ENCODE peak calls at places on chromosomes 7 and 10, in nine cellular contexts. One of them, this sample, is unnamed.

GRCh38 chr10:3692331-3692860 is 92.6 kb downstream of the KLF6 start:
- DNase-seq in SK-MEL-5: no peak
- DNase-seq in astrocyte of the cerebellum: no peak
- DNase-seq in occipital lobe: no peak
- DNase-seq in NCI-H2081 treated with DMSO at 0.1 percent for 48 hours: no peak
- DNase-seq in NCI-H1105: no peak
- DNase-seq in adrenal gland: peak; percentile 43
- DNase-seq in thoracic aorta: no peak
- DNase-seq in ecto neural progenitor cell: no peak
- DNase-seq in this sample: no peak

GRCh38 chr7:45221266-45221665 is 63.7 kb downstream of the RAMP3 start:
- DNase-seq in SK-MEL-5: no peak
- DNase-seq in NCI-H2081 treated with DMSO at 0.1 percent for 48 hours: no peak
- DNase-seq in thoracic aorta: no peak
- DNase-seq in astrocyte of the cerebellum: no peak
- DNase-seq in occipital lobe: no peak
- DNase-seq in NCI-H1105: no peak
- DNase-seq in adrenal gland: no peak
- DNase-seq in ecto neural progenitor cell: peak; percentile 39
- DNase-seq in this sample: no peak

GRCh38 chr10:58384999-58385783 is at the start of gene TFAM:
- DNase-seq in SK-MEL-5: peak; percentile 90
- DNase-seq in ecto neural progenitor cell: peak; percentile 97
- DNase-seq in NCI-H1105: peak; percentile 82
- DNase-seq in occipital lobe: peak; percentile 93
- DNase-seq in adrenal gland: peak; percentile 95
- DNase-seq in NCI-H2081 treated with DMSO at 0.1 percent for 48 hours: peak; percentile 47
- DNase-seq in astrocyte of the cerebellum: peak; percentile 81
- DNase-seq in thoracic aorta: peak; percentile 82
- DNase-seq in this sample: peak; percentile 97

GRCh38 chr10:109922976-109923921 is at the start of gene XPNPEP1:
- DNase-seq in astrocyte of the cerebellum: peak; percentile 35
- DNase-seq in NCI-H1105: peak; percentile 66
- DNase-seq in adrenal gland: peak; percentile 93
- DNase-seq in SK-MEL-5: peak; percentile 79
- DNase-seq in occipital lobe: peak; percentile 86
- DNase-seq in ecto neural progenitor cell: peak; percentile 84
- DNase-seq in thoracic aorta: peak; percentile 66
- DNase-seq in NCI-H2081 treated with DMSO at 0.1 percent for 48 hours: no peak
- DNase-seq in this sample: peak; percentile 94

GRCh38 chr10:4451512-4451911 is 374.5 kb upstream of the AKR1E2 start:
- DNase-seq in occipital lobe: no peak
- DNase-seq in NCI-H1105: no peak
- DNase-seq in SK-MEL-5: no peak
- DNase-seq in astrocyte of the cerebellum: no peak
- DNase-seq in adrenal gland: no peak
- DNase-seq in ecto neural progenitor cell: no peak
- DNase-seq in NCI-H2081 treated with DMSO at 0.1 percent for 48 hours: no peak
- DNase-seq in thoracic aorta: no peak
- DNase-seq in this sample: no peak

GRCh38 chr7:24477807-24478655 is 95.2 kb upstream of the PALS2 start:
- DNase-seq in SK-MEL-5: no peak
- DNase-seq in astrocyte of the cerebellum: peak; percentile 82
- DNase-seq in ecto neural progenitor cell: no peak
- DNase-seq in adrenal gland: no peak
- DNase-seq in NCI-H1105: no peak
- DNase-seq in NCI-H2081 treated with DMSO at 0.1 percent for 48 hours: no peak
- DNase-seq in thoracic aorta: peak; percentile 20
- DNase-seq in occipital lobe: no peak
- DNase-seq in this sample: peak; percentile 68

GRCh38 chr7:150993511-150993910 is 2.7 kb downstream of the NOS3 start:
- DNase-seq in NCI-H2081 treated with DMSO at 0.1 percent for 48 hours: no peak
- DNase-seq in thoracic aorta: no peak
- DNase-seq in occipital lobe: no peak
- DNase-seq in ecto neural progenitor cell: peak; percentile 81
- DNase-seq in adrenal gland: peak; percentile 62
- DNase-seq in NCI-H1105: no peak
- DNase-seq in SK-MEL-5: no peak
- DNase-seq in astrocyte of the cerebellum: no peak
- DNase-seq in this sample: no peak

GRCh38 chr10:71523756-71524155 is 127.0 kb downstream of the CDH23 start:
- DNase-seq in thoracic aorta: no peak
- DNase-seq in ecto neural progenitor cell: no peak
- DNase-seq in occipital lobe: no peak
- DNase-seq in adrenal gland: no peak
- DNase-seq in NCI-H2081 treated with DMSO at 0.1 percent for 48 hours: no peak
- DNase-seq in NCI-H1105: no peak
- DNase-seq in SK-MEL-5: no peak
- DNase-seq in astrocyte of the cerebellum: no peak
- DNase-seq in this sample: no peak

GRCh38 chr10:78684954-78685353 is 383.8 kb upstream of the ZMIZ1 start:
- DNase-seq in adrenal gland: no peak
- DNase-seq in astrocyte of the cerebellum: no peak
- DNase-seq in thoracic aorta: no peak
- DNase-seq in occipital lobe: no peak
- DNase-seq in ecto neural progenitor cell: peak; percentile 37
- DNase-seq in SK-MEL-5: no peak
- DNase-seq in NCI-H1105: no peak
- DNase-seq in NCI-H2081 treated with DMSO at 0.1 percent for 48 hours: peak; percentile 48
- DNase-seq in this sample: no peak

This sample was measured in tibial artery.